ENCODE peak calls at places on chromosome 7, in nine cellular contexts. T, F, U, Y, S, K, Q, W and L are unnamed samples.

GRCh38 chr7:94913391-94913790 is 6.0 kb downstream of the PPP1R9A start:
- DNase-seq in W (no peak), Y (no peak), Q (no peak), F (no peak), K (no peak), T (no peak), U (no peak), S (no peak), L (no peak)

GRCh38 chr7:134044682-134045081 is 82.5 kb upstream of the LRGUK start:
- DNase-seq in W (peak; percentile 19), Q (no peak), K (no peak), Y (no peak), T (no peak), U (no peak), F (no peak), S (no peak), L (no peak)

GRCh38 chr7:82288769-82289535 is 154.6 kb downstream of the CACNA2D1 start:
- DNase-seq in K (no peak), W (no peak), Q (no peak), F (no peak), S (no peak), T (no peak), U (no peak), Y (no peak), L (peak; percentile 77)

GRCh38 chr7:25886387-25887240 is 265.4 kb upstream of the NFE2L3 start:
- DNase-seq in K (no peak), W (no peak), U (no peak), F (no peak), T (no peak), S (peak; percentile 92), Q (no peak), Y (no peak), L (no peak)

GRCh38 chr7:103073989-103074518 is 542 bp downstream of the FBXL13 start:
- DNase-seq in Y (no peak), T (no peak), W (no peak), K (no peak), U (no peak), Q (no peak), S (no peak), F (no peak), L (no peak)

GRCh38 chr7:138961159-138961558 is 20.0 kb downstream of the KIAA1549 start:
- DNase-seq in Q (no peak), F (no peak), T (no peak), U (no peak), K (no peak), W (peak; percentile 11), Y (peak; percentile 16), S (no peak), L (no peak)

GRCh38 chr7:23098460-23098859 is 7.1 kb upstream of the KLHL7 start:
- DNase-seq in U (no peak), K (no peak), T (no peak), Q (no peak), W (no peak), F (no peak), Y (no peak), S (no peak), L (no peak)

GRCh38 chr7:19619122-19619521 is 89.7 kb downstream of the POLR1F start:
- DNase-seq in K (no peak), F (no peak), T (no peak), W (no peak), Q (no peak), U (no peak), Y (no peak), S (no peak), L (no peak)

GRCh38 chr7:45267262-45267661 is 109.7 kb downstream of the RAMP3 start:
- DNase-seq in F (no peak), U (no peak), S (no peak), W (no peak), Q (no peak), K (no peak), Y (no peak), T (no peak), L (no peak)

GRCh38 chr7:95927781-95928180 is 155.4 kb downstream of the DYNC1I1 start:
- DNase-seq in Y (peak; percentile 6), F (no peak), W (no peak), S (peak; percentile 78), U (no peak), Q (no peak), T (no peak), K (no peak), L (peak; percentile 50)

GRCh38 chr7:127865466-127865865 is 165.8 kb downstream of the LRRC4 start:
- DNase-seq in S (no peak), Q (no peak), U (no peak), T (no peak), F (no peak), K (no peak), Y (no peak), W (peak; percentile 50), L (no peak)

GRCh38 chr7:64498270-64498669 is 64.6 kb downstream of the ZNF680 start:
- DNase-seq in F (no peak), K (no peak), U (no peak), Y (no peak), T (no peak), W (no peak), Q (no peak), S (no peak), L (no peak)

GRCh38 chr7:24827589-24827988 is 70.3 kb upstream of the GSDME start:
- DNase-seq in K (no peak), S (no peak), Y (no peak), Q (no peak), T (no peak), U (no peak), W (peak; percentile 44), F (no peak), L (no peak)

GRCh38 chr7:118053353-118053752 is 130.6 kb upstream of the LSM8 start:
- DNase-seq in K (no peak), W (no peak), T (no peak), U (no peak), Q (no peak), F (no peak), S (no peak), Y (no peak), L (no peak)

GRCh38 chr7:45696476-45696875 is 122.3 kb downstream of the ADCY1 start:
- DNase-seq in S (no peak), Y (no peak), Q (no peak), K (peak; percentile 49), T (peak; percentile 19), F (no peak), W (no peak), U (no peak), L (no peak)

GRCh38 chr7:101553018-101553770 is 75.9 kb downstream of the MYL10 start:
- DNase-seq in Y (no peak), Q (no peak), U (no peak), S (no peak), K (peak; percentile 67), W (no peak), F (no peak), T (peak; percentile 60), L (no peak)